ENCODE peak calls at places on chromosomes 11 and 22, in five cellular contexts. B is Jurkat, Clone E6-1; G is stimulated activated naive CD4-positive, alpha-beta T cell treated with Interleukin-2 at 50 U/mL for 16 hours; R is NAMALWA; Q is colonic mucosa. X is an unnamed sample.

GRCh38 chr11:12122083-12122482 is 11.7 kb downstream of the MICAL2 start:
- DNase-seq in B (no peak), G (no peak), R (peak), Q (no peak), X (no peak)

GRCh38 chr22:46070215-46070721 is 80.1 kb upstream of the PPARA start:
- DNase-seq in B (no peak), G (peak), R (peak), Q (peak), X (peak)

GRCh38 chr11:134658481-134659080 is 246.5 kb upstream of the B3GAT1 start:
- DNase-seq in B (no peak), G (no peak), R (no peak), Q (peak), X (peak)

GRCh38 chr11:24678956-24679355 is 182.1 kb downstream of the LUZP2 start:
- DNase-seq in B (no peak), G (no peak), R (no peak), Q (no peak), X (no peak)

GRCh38 chr11:62542750-62543567 is 3.6 kb downstream of the AHNAK start:
- DNase-seq in B (peak), G (peak), R (peak), Q (peak), X (peak)

GRCh38 chr22:49150801-49151221 is 676.9 kb downstream of the BRD1 start:
- DNase-seq in B (no peak), G (no peak), R (no peak), Q (no peak), X (no peak)

GRCh38 chr11:3659595-3660515 is 11.3 kb downstream of the CHRNA10 start:
- DNase-seq in B (no peak), G (no peak), R (no peak), Q (no peak), X (peak)

GRCh38 chr22:31287818-31288495 is 4.3 kb downstream of the PIK3IP1 start:
- DNase-seq in B (no peak), G (no peak), R (peak), Q (no peak), X (no peak)

GRCh38 chr11:34263462-34264186 is 94.2 kb downstream of the ABTB2 start:
- DNase-seq in B (no peak), G (no peak), R (no peak), Q (peak), X (peak)

GRCh38 chr22:28978158-28978557 is 83.5 kb downstream of the C22orf31 start:
- DNase-seq in B (no peak), G (no peak), R (no peak), Q (no peak), X (no peak)

GRCh38 chr22:31039393-31039792 is 41.7 kb upstream of the SMTN start:
- DNase-seq in B (no peak), G (no peak), R (no peak), Q (no peak), X (peak)

GRCh38 chr11:72773696-72774095 is 20.2 kb downstream of the STARD10 start:
- DNase-seq in B (no peak), G (no peak), R (no peak), Q (no peak), X (no peak)

GRCh38 chr11:132187814-132188213 is 817.4 kb downstream of the NTM start:
- DNase-seq in B (no peak), G (no peak), R (no peak), Q (no peak), X (no peak)

GRCh38 chr11:127071606-127072005 is 71.0 kb upstream of the KIRREL3 start:
- DNase-seq in B (no peak), G (no peak), R (no peak), Q (no peak), X (no peak)

GRCh38 chr11:122668562-122669090 is 13.1 kb downstream of the UBASH3B start:
- DNase-seq in B (peak), G (no peak), R (peak), Q (no peak), X (no peak)

GRCh38 chr22:37930270-37930951 is 23.0 kb downstream of the C22orf23 start:
- DNase-seq in B (no peak), G (no peak), R (peak), Q (no peak), X (peak)

GRCh38 chr22:27238935-27239510 is 562.5 kb downstream of the MN1 start:
- DNase-seq in B (no peak), G (no peak), R (no peak), Q (no peak), X (peak)

GRCh38 chr11:92628401-92629292 is 340.8 kb upstream of the MTNR1B start:
- DNase-seq in B (no peak), G (no peak), R (no peak), Q (no peak), X (no peak)

GRCh38 chr22:23261900-23262450 is 81.7 kb downstream of the BCR start:
- DNase-seq in B (no peak), G (no peak), R (no peak), Q (no peak), X (no peak)

GRCh38 chr11:121391914-121392313 is 60.2 kb upstream of the SORL1 start:
- DNase-seq in B (no peak), G (no peak), R (no peak), Q (peak), X (peak)

GRCh38 chr22:42436402-42436801 is 4.2 kb upstream of the NFAM1 start:
- DNase-seq in B (no peak), G (no peak), R (no peak), Q (no peak), X (no peak)

GRCh38 chr11:8566613-8567210 is 27.3 kb downstream of the STK33 start:
- DNase-seq in B (peak), G (no peak), R (peak), Q (no peak), X (no peak)

GRCh38 chr11:64763804-64764611 is 4.2 kb upstream of the PYGM start:
- DNase-seq in B (peak), G (peak), R (no peak), Q (no peak), X (peak)

GRCh38 chr11:47587039-47587675 is 679 bp downstream of the FAM180B start:
- DNase-seq in B (no peak), G (no peak), R (no peak), Q (no peak), X (no peak)

X was measured in kidney.